ENCODE peak calls at places on chromosomes 13 and 19, in nine cellular contexts. Y is COLO829; M is progenitor cell of endocrine pancreas; R is IMR-90; W is A673; H is CD8-positive, alpha-beta T cell; I is Right ventricle myocardium superior; C is stimulated activated naive CD8-positive, alpha-beta T cell treated with anti-CD3 and anti-CD28 coated beads, Interleukin-15, Interleukin-2, amounts not matched to agents 100 U/mL and 50 U/mL, for 24 hours; P is CD4-positive, CD25-positive, alpha-beta regulatory T cell. K is an unnamed sample.
A peak's percentile ranks its signal among the peaks of the same experiment; 100 is the strongest.

GRCh38 chr13:45416521-45417125 is 1.6 kb downstream of the SLC25A30 start:
- DNase-seq in Y (no peak), M (no peak), R (no peak), W (peak; percentile 11), H (no peak), I (no peak), C (no peak), P (no peak), K (no peak)

GRCh38 chr19:21084343-21084742 is 2.3 kb downstream of the ZNF714 start:
- DNase-seq in Y (peak; percentile 4), M (no peak), R (peak; percentile 79), W (peak; percentile 46), H (no peak), I (no peak), C (no peak), P (no peak), K (peak; percentile 71)

GRCh38 chr19:8611890-8612806 is 1.6 kb upstream of the ADAMTS10 start:
- DNase-seq in Y (no peak), M (no peak), R (peak; percentile 66), W (peak; percentile 36), H (no peak), I (peak; percentile 84), C (no peak), P (no peak), K (peak; percentile 40)

GRCh38 chr13:35729926-35730627 is 253.6 kb upstream of the MAB21L1 start:
- DNase-seq in Y (no peak), M (no peak), R (no peak), W (no peak), H (no peak), I (peak; percentile 91), C (no peak), P (no peak), K (no peak)

GRCh38 chr13:112443191-112444000 is 67.2 kb downstream of the SPACA7 start:
- DNase-seq in Y (no peak), M (no peak), R (no peak), W (peak; percentile 49), H (no peak), I (no peak), C (peak; percentile 14), P (no peak), K (no peak)

GRCh38 chr13:27523345-27524073 is 73.1 kb upstream of the MTIF3 start:
- DNase-seq in Y (no peak), M (no peak), R (no peak), W (no peak), H (no peak), I (no peak), C (no peak), P (no peak), K (no peak)

GRCh38 chr13:98954313-98954712 is 23.6 kb downstream of the DOCK9 start:
- DNase-seq in Y (no peak), M (no peak), R (no peak), W (no peak), H (no peak), I (no peak), C (no peak), P (no peak), K (no peak)

GRCh38 chr13:112445411-112446271 is 69.5 kb downstream of the SPACA7 start:
- DNase-seq in Y (no peak), M (no peak), R (no peak), W (no peak), H (no peak), I (no peak), C (no peak), P (no peak), K (no peak)

GRCh38 chr13:78247362-78247761 is 328.7 kb upstream of the EDNRB start:
- DNase-seq in Y (peak; percentile 6), M (no peak), R (no peak), W (peak; percentile 15), H (no peak), I (no peak), C (no peak), P (no peak), K (no peak)

GRCh38 chr19:4352701-4353121 is 9.3 kb downstream of the MPND start:
- DNase-seq in Y (peak; percentile 50), M (peak; percentile 65), R (peak; percentile 71), W (peak; percentile 76), H (no peak), I (peak; percentile 63), C (peak; percentile 74), P (peak; percentile 63), K (peak; percentile 59)

GRCh38 chr13:101262306-101262705 is 154.0 kb downstream of the NALCN start:
- DNase-seq in Y (no peak), M (no peak), R (no peak), W (no peak), H (no peak), I (no peak), C (no peak), P (no peak), K (no peak)

GRCh38 chr19:50490991-50491472 is 14.4 kb upstream of the GARIN5A start:
- DNase-seq in Y (no peak), M (no peak), R (no peak), W (no peak), H (no peak), I (peak; percentile 26), C (no peak), P (no peak), K (no peak)

GRCh38 chr19:32837531-32837930 is 32.0 kb downstream of the SLC7A9 start:
- DNase-seq in Y (no peak), M (no peak), R (no peak), W (no peak), H (no peak), I (no peak), C (no peak), P (no peak), K (no peak)

GRCh38 chr19:53545271-53546065 is 7.5 kb downstream of the ZNF331 start:
- DNase-seq in Y (no peak), M (no peak), R (peak; percentile 80), W (no peak), H (no peak), I (peak; percentile 35), C (no peak), P (no peak), K (peak; percentile 94)

GRCh38 chr19:58368561-58369360 is 6.2 kb upstream of the ZNF497 start:
- DNase-seq in Y (no peak), M (no peak), R (no peak), W (no peak), H (no peak), I (no peak), C (no peak), P (no peak), K (no peak)

GRCh38 chr13:110265682-110266430 is 41.1 kb downstream of the COL4A1 start:
- DNase-seq in Y (no peak), M (no peak), R (no peak), W (no peak), H (no peak), I (peak; percentile 78), C (no peak), P (no peak), K (no peak)

GRCh38 chr19:5218963-5219530 is 121.6 kb downstream of the PTPRS start:
- DNase-seq in Y (no peak), M (no peak), R (no peak), W (no peak), H (no peak), I (no peak), C (no peak), P (no peak), K (no peak)

GRCh38 chr19:13975870-13976269 is 23.6 kb downstream of the DCAF15 start:
- DNase-seq in Y (no peak), M (no peak), R (no peak), W (no peak), H (no peak), I (no peak), C (no peak), P (no peak), K (no peak)

GRCh38 chr13:27712421-27712820 is 79.9 kb upstream of the GSX1 start:
- DNase-seq in Y (peak; percentile 9), M (no peak), R (no peak), W (peak; percentile 30), H (no peak), I (no peak), C (no peak), P (peak; percentile 26), K (no peak)

GRCh38 chr13:25901460-25902376 is 150.1 kb downstream of the SHISA2 start:
- DNase-seq in Y (peak; percentile 88), M (no peak), R (peak; percentile 11), W (peak; percentile 94), H (no peak), I (no peak), C (no peak), P (peak; percentile 76), K (peak; percentile 64)

K was measured in EL.